ENCODE peak calls at places on chromosome 13, in five cellular contexts. One of them, this sample, is unnamed.

GRCh38 chr13:53191091-53191490 is 162.5 kb downstream of the OLFM4 start:
- DNase-seq in brain microvascular endothelial cell: no peak
- DNase-seq in tibial nerve: no peak
- DNase-seq in tibial artery: no peak
- DNase-seq in fibroblast of lung: no peak
- DNase-seq in this sample: no peak

GRCh38 chr13:71772376-71772775 is 94.6 kb downstream of the DACH1 start:
- DNase-seq in brain microvascular endothelial cell: no peak
- DNase-seq in tibial nerve: no peak
- DNase-seq in tibial artery: no peak
- DNase-seq in fibroblast of lung: no peak
- DNase-seq in this sample: no peak

GRCh38 chr13:101454767-101455166 is 2.3 kb downstream of the ITGBL1 start:
- DNase-seq in brain microvascular endothelial cell: no peak
- DNase-seq in tibial nerve: no peak
- DNase-seq in tibial artery: no peak
- DNase-seq in fibroblast of lung: peak
- DNase-seq in this sample: no peak

GRCh38 chr13:51793570-51794273 is 10.2 kb downstream of the DHRS12 start:
- DNase-seq in brain microvascular endothelial cell: peak
- DNase-seq in tibial nerve: no peak
- DNase-seq in tibial artery: no peak
- DNase-seq in fibroblast of lung: peak
- DNase-seq in this sample: no peak

GRCh38 chr13:37656247-37656940 is 57.8 kb upstream of the POSTN start:
- DNase-seq in brain microvascular endothelial cell: peak
- DNase-seq in tibial nerve: no peak
- DNase-seq in tibial artery: peak
- DNase-seq in fibroblast of lung: peak
- DNase-seq in this sample: no peak

GRCh38 chr13:104641309-104641708 is 1575.1 kb upstream of the SLC10A2 start:
- DNase-seq in brain microvascular endothelial cell: peak
- DNase-seq in tibial nerve: no peak
- DNase-seq in tibial artery: no peak
- DNase-seq in fibroblast of lung: peak
- DNase-seq in this sample: no peak

GRCh38 chr13:49369876-49370275 is 74.0 kb downstream of the CAB39L start:
- DNase-seq in brain microvascular endothelial cell: no peak
- DNase-seq in tibial nerve: no peak
- DNase-seq in tibial artery: no peak
- DNase-seq in fibroblast of lung: no peak
- DNase-seq in this sample: no peak

GRCh38 chr13:26721251-26721939 is 39.2 kb downstream of the GPR12 start:
- DNase-seq in brain microvascular endothelial cell: no peak
- DNase-seq in tibial nerve: no peak
- DNase-seq in tibial artery: no peak
- DNase-seq in fibroblast of lung: no peak
- DNase-seq in this sample: peak

GRCh38 chr13:111657013-111657412 is 336.6 kb downstream of the TEX29 start:
- DNase-seq in brain microvascular endothelial cell: no peak
- DNase-seq in tibial nerve: no peak
- DNase-seq in tibial artery: no peak
- DNase-seq in fibroblast of lung: no peak
- DNase-seq in this sample: no peak

GRCh38 chr13:44411841-44412240 is 38.2 kb downstream of the SERP2 start:
- DNase-seq in brain microvascular endothelial cell: no peak
- DNase-seq in tibial nerve: no peak
- DNase-seq in tibial artery: no peak
- DNase-seq in fibroblast of lung: no peak
- DNase-seq in this sample: no peak

GRCh38 chr13:43472980-43473379 is 313.8 kb downstream of the ENOX1 start:
- DNase-seq in brain microvascular endothelial cell: no peak
- DNase-seq in tibial nerve: no peak
- DNase-seq in tibial artery: no peak
- DNase-seq in fibroblast of lung: no peak
- DNase-seq in this sample: no peak

GRCh38 chr13:49681837-49682236 is 9.4 kb downstream of the EBPL start:
- DNase-seq in brain microvascular endothelial cell: peak
- DNase-seq in tibial nerve: no peak
- DNase-seq in tibial artery: no peak
- DNase-seq in fibroblast of lung: peak
- DNase-seq in this sample: no peak

GRCh38 chr13:76164290-76164689 is 528.2 kb downstream of the LMO7 start:
- DNase-seq in brain microvascular endothelial cell: no peak
- DNase-seq in tibial nerve: no peak
- DNase-seq in tibial artery: no peak
- DNase-seq in fibroblast of lung: no peak
- DNase-seq in this sample: no peak

GRCh38 chr13:51033431-51034185 is 77.5 kb downstream of the C13orf42 start:
- DNase-seq in brain microvascular endothelial cell: no peak
- DNase-seq in tibial nerve: no peak
- DNase-seq in tibial artery: no peak
- DNase-seq in fibroblast of lung: no peak
- DNase-seq in this sample: no peak

GRCh38 chr13:37755349-37755748 is 114.2 kb downstream of the TRPC4 start:
- DNase-seq in brain microvascular endothelial cell: no peak
- DNase-seq in tibial nerve: no peak
- DNase-seq in tibial artery: no peak
- DNase-seq in fibroblast of lung: no peak
- DNase-seq in this sample: no peak

GRCh38 chr13:86737334-86737932 is 933.7 kb upstream of the SLITRK5 start:
- DNase-seq in brain microvascular endothelial cell: no peak
- DNase-seq in tibial nerve: no peak
- DNase-seq in tibial artery: no peak
- DNase-seq in fibroblast of lung: no peak
- DNase-seq in this sample: no peak

DNA sequence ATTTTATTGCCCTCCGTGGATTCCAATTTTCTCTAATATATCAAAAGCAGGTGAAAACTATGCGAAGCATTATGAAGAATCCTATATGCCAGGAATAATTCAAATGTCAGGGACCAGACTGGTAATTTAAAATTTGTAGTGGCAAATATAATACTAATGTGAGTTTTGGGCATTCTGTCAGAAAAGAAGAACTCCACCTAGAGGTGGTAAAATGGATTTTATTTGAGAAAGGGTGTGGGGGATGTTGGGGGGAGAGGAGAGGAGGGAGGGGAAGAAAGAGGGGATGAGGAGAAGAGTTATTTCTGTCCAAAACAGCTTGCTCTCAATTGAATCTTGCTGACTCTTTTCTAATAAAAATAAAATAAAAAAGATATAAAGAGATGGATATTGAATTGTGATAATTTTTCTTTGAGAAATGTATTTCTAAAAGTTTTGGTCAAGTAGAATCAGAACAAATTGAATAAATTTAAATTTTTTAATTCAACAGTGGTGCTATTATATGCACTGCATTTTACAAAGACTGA is 929.3 kb upstream of the SLITRK5 start:
- DNase-seq in brain microvascular endothelial cell: no peak
- DNase-seq in tibial nerve: no peak
- DNase-seq in tibial artery: no peak
- DNase-seq in fibroblast of lung: peak
- DNase-seq in this sample: no peak
- TF ChIP-seq CTCF in brain microvascular endothelial cell: peak
- TF ChIP-seq CTCF in tibial nerve: no peak
- TF ChIP-seq CTCF in tibial artery: no peak
- TF ChIP-seq CTCF in fibroblast of lung: no peak
- TF ChIP-seq CTCF in this sample: no peak

DNA sequence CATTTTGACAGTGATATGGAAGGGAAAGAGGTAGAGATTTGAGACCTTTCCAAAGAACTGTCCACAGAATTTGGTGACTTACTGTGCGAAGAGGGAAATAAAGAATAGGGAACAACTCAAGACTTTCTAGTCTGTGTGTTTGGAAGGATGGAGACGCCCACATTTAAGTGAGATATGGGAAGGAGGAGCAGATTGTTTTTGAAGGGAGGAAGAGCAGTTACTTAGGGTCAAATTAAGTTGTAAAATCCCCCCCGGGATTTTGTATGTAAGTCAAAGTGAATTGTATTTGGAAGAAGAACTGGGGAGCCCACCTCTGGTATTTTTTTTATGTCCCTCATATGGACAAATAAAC is 1.2 kb downstream of the USPL1 start:
- DNase-seq in brain microvascular endothelial cell: no peak
- DNase-seq in tibial nerve: no peak
- DNase-seq in tibial artery: no peak
- DNase-seq in fibroblast of lung: no peak
- DNase-seq in this sample: no peak
- H3K27ac ChIP-seq in brain microvascular endothelial cell: no peak
- H3K27ac ChIP-seq in tibial nerve: peak
- H3K27ac ChIP-seq in tibial artery: peak
- H3K27ac ChIP-seq in fibroblast of lung: peak
- H3K27ac ChIP-seq in this sample: peak

DNA sequence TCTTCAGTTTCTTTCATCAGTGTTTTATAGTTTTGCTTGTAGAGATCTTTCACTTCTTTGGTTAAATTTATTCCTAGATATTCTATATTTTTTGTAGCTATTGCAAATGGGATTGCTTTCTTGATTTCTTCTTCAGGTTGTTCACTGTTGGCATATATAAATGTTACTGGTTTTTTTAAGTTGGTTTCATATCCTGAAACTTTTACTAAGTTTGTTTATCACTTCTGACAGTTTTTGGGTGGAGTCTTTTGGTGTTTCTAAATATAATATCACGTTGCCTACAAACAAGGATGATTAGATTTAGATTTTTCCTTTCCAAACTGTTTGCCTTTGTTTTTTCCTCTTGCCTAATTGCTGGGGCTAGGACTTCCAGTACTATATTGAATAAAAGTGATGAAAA is 109.7 kb downstream of the PAN3 start:
- DNase-seq in brain microvascular endothelial cell: no peak
- DNase-seq in tibial nerve: no peak
- DNase-seq in tibial artery: no peak
- DNase-seq in fibroblast of lung: no peak
- DNase-seq in this sample: no peak
- TF ChIP-seq CTCF in brain microvascular endothelial cell: no peak
- TF ChIP-seq CTCF in tibial nerve: no peak
- TF ChIP-seq CTCF in tibial artery: no peak
- TF ChIP-seq CTCF in fibroblast of lung: no peak
- TF ChIP-seq CTCF in this sample: no peak

GRCh38 chr13:22114630-22115311 is 443.9 kb downstream of the FGF9 start:
- DNase-seq in brain microvascular endothelial cell: no peak
- DNase-seq in tibial nerve: peak
- DNase-seq in tibial artery: no peak
- DNase-seq in fibroblast of lung: peak
- DNase-seq in this sample: no peak

GRCh38 chr13:22110368-22110767 is 439.5 kb downstream of the FGF9 start:
- DNase-seq in brain microvascular endothelial cell: no peak
- DNase-seq in tibial nerve: no peak
- DNase-seq in tibial artery: peak
- DNase-seq in fibroblast of lung: no peak
- DNase-seq in this sample: peak

GRCh38 chr13:22111152-22111783 is 440.4 kb downstream of the FGF9 start:
- DNase-seq in brain microvascular endothelial cell: no peak
- DNase-seq in tibial nerve: no peak
- DNase-seq in tibial artery: no peak
- DNase-seq in fibroblast of lung: no peak
- DNase-seq in this sample: no peak

GRCh38 chr13:22111961-22112360 is 441.1 kb downstream of the FGF9 start:
- DNase-seq in brain microvascular endothelial cell: no peak
- DNase-seq in tibial nerve: no peak
- DNase-seq in tibial artery: no peak
- DNase-seq in fibroblast of lung: no peak
- DNase-seq in this sample: no peak

DNA sequence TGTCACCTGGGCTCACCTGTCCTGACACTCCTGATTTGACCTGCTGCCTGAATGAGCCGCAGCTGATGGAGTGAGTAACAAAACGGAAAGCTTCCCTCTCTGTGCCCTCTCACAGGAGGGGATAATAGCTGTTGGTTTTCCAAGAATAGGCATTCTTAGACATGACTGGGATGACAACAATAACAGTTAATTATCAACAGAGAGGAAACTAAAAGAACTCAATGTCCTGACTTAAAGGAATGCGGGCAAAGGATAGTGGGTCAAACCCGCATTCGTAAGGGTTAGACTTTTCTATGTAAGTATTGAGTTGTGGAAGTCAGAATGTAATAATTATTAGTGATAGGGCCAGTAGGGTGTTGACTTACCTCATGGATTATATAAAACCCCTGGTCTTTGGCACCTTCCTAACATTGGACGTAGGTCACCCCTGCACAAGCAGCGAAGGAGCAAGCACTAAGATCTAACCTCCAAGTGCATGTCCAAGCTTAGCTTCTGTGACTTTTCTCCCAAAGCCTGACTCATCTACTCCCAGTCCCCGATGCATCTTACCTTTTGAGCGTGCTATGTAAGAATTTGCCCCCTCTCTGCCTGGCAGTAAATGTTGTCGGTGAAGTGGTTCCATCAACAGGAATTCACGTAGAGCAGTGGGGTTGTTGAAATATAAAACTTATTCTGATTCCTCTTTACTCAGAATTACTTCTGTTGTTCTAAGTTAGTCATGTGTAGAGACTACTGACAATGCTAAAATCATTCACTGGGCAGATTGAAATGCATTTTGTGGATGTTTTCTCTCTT is 442.3 kb downstream of the FGF9 start:
- DNase-seq in brain microvascular endothelial cell: no peak
- DNase-seq in tibial nerve: no peak
- DNase-seq in tibial artery: no peak
- DNase-seq in fibroblast of lung: no peak
- DNase-seq in this sample: no peak
- H3K27ac ChIP-seq in brain microvascular endothelial cell: no peak
- H3K27ac ChIP-seq in tibial nerve: no peak
- H3K27ac ChIP-seq in tibial artery: no peak
- H3K27ac ChIP-seq in fibroblast of lung: no peak
- H3K27ac ChIP-seq in this sample: peak

GRCh38 chr13:63287926-63288325 is 1872.3 kb upstream of the PCDH20 start:
- DNase-seq in brain microvascular endothelial cell: no peak
- DNase-seq in tibial nerve: no peak
- DNase-seq in tibial artery: no peak
- DNase-seq in fibroblast of lung: peak
- DNase-seq in this sample: no peak
- TF ChIP-seq CTCF in brain microvascular endothelial cell: no peak
- TF ChIP-seq CTCF in tibial nerve: no peak
- TF ChIP-seq CTCF in tibial artery: no peak
- TF ChIP-seq CTCF in fibroblast of lung: no peak
- TF ChIP-seq CTCF in this sample: no peak

GRCh38 chr13:112729408-112729807 is 39.6 kb downstream of the ATP11A start:
- DNase-seq in brain microvascular endothelial cell: no peak
- DNase-seq in tibial nerve: no peak
- DNase-seq in tibial artery: peak
- DNase-seq in fibroblast of lung: no peak
- DNase-seq in this sample: no peak
- H3K27ac ChIP-seq in brain microvascular endothelial cell: no peak
- H3K27ac ChIP-seq in tibial nerve: no peak
- H3K27ac ChIP-seq in tibial artery: no peak
- H3K27ac ChIP-seq in fibroblast of lung: no peak
- H3K27ac ChIP-seq in this sample: no peak